ENCODE peak calls at places on chromosomes 12 and 14, in ten cellular contexts. One of them, this sample, is unnamed.

GRCh38 chr14:49863483-49864262 is 11.1 kb upstream of the NEMF start:
- DNase-seq in cardiac septum: no peak
- DNase-seq in EL: no peak
- DNase-seq in RWPE1: no peak
- DNase-seq in amniotic stem cell: no peak
- DNase-seq in iris pigment epithelial cell: no peak
- DNase-seq in activated T-cell treated with anti-CD3 and anti-CD28 coated beads, Interleukin-2, amount 50 U/mL, for 72 hours: no peak
- DNase-seq in D341Med: no peak
- DNase-seq in stimulated activated CD4-positive, alpha-beta T cell treated with anti-CD3 and anti-CD28 coated beads, Interleukin-2, amount 100 ng/mL, for 48 hours: no peak
- DNase-seq in retina: no peak
- DNase-seq in this sample: no peak

GRCh38 chr14:26522985-26523384 is 74.8 kb downstream of the NOVA1 start:
- DNase-seq in cardiac septum: no peak
- DNase-seq in EL: no peak
- DNase-seq in RWPE1: no peak
- DNase-seq in amniotic stem cell: peak
- DNase-seq in iris pigment epithelial cell: peak
- DNase-seq in activated T-cell treated with anti-CD3 and anti-CD28 coated beads, Interleukin-2, amount 50 U/mL, for 72 hours: no peak
- DNase-seq in D341Med: no peak
- DNase-seq in stimulated activated CD4-positive, alpha-beta T cell treated with anti-CD3 and anti-CD28 coated beads, Interleukin-2, amount 100 ng/mL, for 48 hours: no peak
- DNase-seq in retina: no peak
- DNase-seq in this sample: no peak

GRCh38 chr14:100037351-100037750 is 27.9 kb upstream of the EVL start:
- DNase-seq in cardiac septum: no peak
- DNase-seq in EL: peak
- DNase-seq in RWPE1: no peak
- DNase-seq in amniotic stem cell: no peak
- DNase-seq in iris pigment epithelial cell: peak
- DNase-seq in activated T-cell treated with anti-CD3 and anti-CD28 coated beads, Interleukin-2, amount 50 U/mL, for 72 hours: no peak
- DNase-seq in D341Med: no peak
- DNase-seq in stimulated activated CD4-positive, alpha-beta T cell treated with anti-CD3 and anti-CD28 coated beads, Interleukin-2, amount 100 ng/mL, for 48 hours: no peak
- DNase-seq in retina: no peak
- DNase-seq in this sample: no peak

GRCh38 chr14:105275267-105275946 is 25.4 kb downstream of the BRF1 start:
- DNase-seq in cardiac septum: no peak
- DNase-seq in EL: peak
- DNase-seq in RWPE1: no peak
- DNase-seq in amniotic stem cell: no peak
- DNase-seq in iris pigment epithelial cell: peak
- DNase-seq in activated T-cell treated with anti-CD3 and anti-CD28 coated beads, Interleukin-2, amount 50 U/mL, for 72 hours: no peak
- DNase-seq in D341Med: no peak
- DNase-seq in stimulated activated CD4-positive, alpha-beta T cell treated with anti-CD3 and anti-CD28 coated beads, Interleukin-2, amount 100 ng/mL, for 48 hours: no peak
- DNase-seq in retina: no peak
- DNase-seq in this sample: peak

GRCh38 chr14:20632448-20632830 is 9.1 kb downstream of the OR6S1 start:
- DNase-seq in cardiac septum: no peak
- DNase-seq in EL: no peak
- DNase-seq in RWPE1: no peak
- DNase-seq in amniotic stem cell: no peak
- DNase-seq in iris pigment epithelial cell: no peak
- DNase-seq in activated T-cell treated with anti-CD3 and anti-CD28 coated beads, Interleukin-2, amount 50 U/mL, for 72 hours: peak
- DNase-seq in D341Med: peak
- DNase-seq in stimulated activated CD4-positive, alpha-beta T cell treated with anti-CD3 and anti-CD28 coated beads, Interleukin-2, amount 100 ng/mL, for 48 hours: no peak
- DNase-seq in retina: no peak
- DNase-seq in this sample: no peak

GRCh38 chr12:112824701-112825100 is 33.2 kb downstream of the RPH3A start:
- DNase-seq in cardiac septum: no peak
- DNase-seq in EL: no peak
- DNase-seq in RWPE1: no peak
- DNase-seq in amniotic stem cell: no peak
- DNase-seq in iris pigment epithelial cell: no peak
- DNase-seq in activated T-cell treated with anti-CD3 and anti-CD28 coated beads, Interleukin-2, amount 50 U/mL, for 72 hours: no peak
- DNase-seq in D341Med: no peak
- DNase-seq in stimulated activated CD4-positive, alpha-beta T cell treated with anti-CD3 and anti-CD28 coated beads, Interleukin-2, amount 100 ng/mL, for 48 hours: no peak
- DNase-seq in retina: no peak
- DNase-seq in this sample: no peak

GRCh38 chr12:12538535-12538934 is 24.1 kb downstream of the DUSP16 start:
- DNase-seq in cardiac septum: no peak
- DNase-seq in EL: no peak
- DNase-seq in RWPE1: no peak
- DNase-seq in amniotic stem cell: no peak
- DNase-seq in iris pigment epithelial cell: no peak
- DNase-seq in activated T-cell treated with anti-CD3 and anti-CD28 coated beads, Interleukin-2, amount 50 U/mL, for 72 hours: no peak
- DNase-seq in D341Med: no peak
- DNase-seq in stimulated activated CD4-positive, alpha-beta T cell treated with anti-CD3 and anti-CD28 coated beads, Interleukin-2, amount 100 ng/mL, for 48 hours: no peak
- DNase-seq in retina: no peak
- DNase-seq in this sample: no peak

GRCh38 chr14:95261616-95262510 is 57.8 kb downstream of the CLMN start:
- DNase-seq in cardiac septum: peak
- DNase-seq in EL: no peak
- DNase-seq in RWPE1: no peak
- DNase-seq in amniotic stem cell: no peak
- DNase-seq in iris pigment epithelial cell: no peak
- DNase-seq in activated T-cell treated with anti-CD3 and anti-CD28 coated beads, Interleukin-2, amount 50 U/mL, for 72 hours: no peak
- DNase-seq in D341Med: no peak
- DNase-seq in stimulated activated CD4-positive, alpha-beta T cell treated with anti-CD3 and anti-CD28 coated beads, Interleukin-2, amount 100 ng/mL, for 48 hours: no peak
- DNase-seq in retina: peak
- DNase-seq in this sample: no peak

GRCh38 chr14:95514131-95515079 is 2.0 kb downstream of the SYNE3 start:
- DNase-seq in cardiac septum: no peak
- DNase-seq in EL: no peak
- DNase-seq in RWPE1: no peak
- DNase-seq in amniotic stem cell: no peak
- DNase-seq in iris pigment epithelial cell: no peak
- DNase-seq in activated T-cell treated with anti-CD3 and anti-CD28 coated beads, Interleukin-2, amount 50 U/mL, for 72 hours: no peak
- DNase-seq in D341Med: no peak
- DNase-seq in stimulated activated CD4-positive, alpha-beta T cell treated with anti-CD3 and anti-CD28 coated beads, Interleukin-2, amount 100 ng/mL, for 48 hours: no peak
- DNase-seq in retina: no peak
- DNase-seq in this sample: no peak

GRCh38 chr12:122989874-122990400 is 9.5 kb downstream of the ARL6IP4 start:
- DNase-seq in cardiac septum: no peak
- DNase-seq in EL: no peak
- DNase-seq in RWPE1: no peak
- DNase-seq in amniotic stem cell: no peak
- DNase-seq in iris pigment epithelial cell: no peak
- DNase-seq in activated T-cell treated with anti-CD3 and anti-CD28 coated beads, Interleukin-2, amount 50 U/mL, for 72 hours: no peak
- DNase-seq in D341Med: no peak
- DNase-seq in stimulated activated CD4-positive, alpha-beta T cell treated with anti-CD3 and anti-CD28 coated beads, Interleukin-2, amount 100 ng/mL, for 48 hours: no peak
- DNase-seq in retina: no peak
- DNase-seq in this sample: no peak